ENCODE peak calls at places on chromosomes 5 and 9, in five cellular contexts. S is esophagus squamous epithelium, Q is left ventricle myocardium inferior, L is cardiac fibroblast, K is body of pancreas. T is an unnamed sample.

GRCh38 chr5:117872798-117873368 is 1115.5 kb downstream of the DTWD2 start:
- DNase-seq in S (no peak), K (no peak), L (no peak), Q (no peak), T (no peak)

GRCh38 chr9:29200650-29201049 is 1627.4 kb upstream of the C9orf72 start:
- DNase-seq in Q (no peak), S (no peak), L (no peak), K (no peak), T (no peak)

GRCh38 chr5:37005946-37006540 is 129.5 kb downstream of the NIPBL start:
- DNase-seq in S (no peak), L (peak), K (no peak), Q (no peak), T (peak)

GRCh38 chr9:113156880-113157279 is 6.1 kb downstream of the SLC31A2 start:
- DNase-seq in L (no peak), S (no peak), Q (no peak), K (no peak), T (no peak)

GRCh38 chr5:142688278-142688677 is 2.4 kb upstream of the FGF1 start:
- DNase-seq in K (no peak), L (no peak), S (no peak), Q (no peak), T (no peak)

GRCh38 chr5:101482931-101483330 is 579.8 kb upstream of the ST8SIA4 start:
- DNase-seq in L (no peak), Q (no peak), K (no peak), S (no peak), T (no peak)

GRCh38 chr5:168086104-168086610 is 205.3 kb upstream of the WWC1 start:
- DNase-seq in S (no peak), K (peak), L (no peak), Q (no peak), T (no peak)

GRCh38 chr9:133371261-133371711 is 4.6 kb downstream of the SURF4 start:
- DNase-seq in S (no peak), K (no peak), L (no peak), Q (no peak), T (no peak)

GRCh38 chr5:145718956-145719355 is 116.2 kb downstream of the PRELID2 start:
- DNase-seq in L (peak), Q (no peak), S (no peak), K (no peak), T (no peak)

GRCh38 chr5:31194892-31195291 is 1.4 kb downstream of the CDH6 start:
- DNase-seq in S (no peak), Q (no peak), L (peak), K (no peak), T (no peak)

GRCh38 chr9:14345586-14346237 is 31.8 kb upstream of the NFIB start:
- DNase-seq in S (no peak), L (no peak), Q (no peak), K (no peak), T (no peak)

GRCh38 chr9:81473206-81473605 is 216.1 kb downstream of the TLE1 start:
- DNase-seq in Q (no peak), S (no peak), K (no peak), L (no peak), T (no peak)

GRCh38 chr9:137319434-137319975 is 17.4 kb upstream of the NRARP start:
- DNase-seq in S (no peak), K (no peak), Q (peak), L (no peak), T (no peak)

GRCh38 chr5:157381746-157382145 is 78.3 kb upstream of the NIPAL4 start:
- DNase-seq in L (no peak), K (no peak), Q (no peak), S (no peak), T (no peak)

GRCh38 chr5:136202800-136203199 is 9.8 kb upstream of the SMIM32 start:
- DNase-seq in L (no peak), S (no peak), K (no peak), Q (no peak), T (no peak)

GRCh38 chr9:34707130-34707529 is 2.8 kb downstream of the CCL21 start:
- DNase-seq in K (no peak), L (no peak), Q (no peak), S (no peak), T (no peak)

GRCh38 chr9:135326633-135327152 is 152.9 kb upstream of the PPP1R26 start:
- DNase-seq in S (no peak), K (no peak), Q (no peak), L (no peak), T (no peak)

GRCh38 chr5:140631831-140632365 is 1.1 kb downstream of the CD14 start:
- DNase-seq in S (no peak), Q (no peak), K (peak), L (no peak), T (no peak)

GRCh38 chr9:107340920-107341632 is 58.0 kb downstream of the RAD23B start:
- DNase-seq in K (peak), S (peak), Q (peak), L (peak), T (peak)

GRCh38 chr9:107141967-107142366 is 141.1 kb upstream of the RAD23B start:
- DNase-seq in L (peak), Q (no peak), S (no peak), K (no peak), T (peak)

GRCh38 chr5:146878471-146879172 is at the start of gene PPP2R2B:
- DNase-seq in L (peak), Q (peak), K (peak), S (no peak), T (no peak)

GRCh38 chr5:97162045-97162444 is 19.6 kb upstream of the LIX1 start:
- DNase-seq in Q (no peak), L (peak), K (peak), S (no peak), T (peak)

GRCh38 chr9:101738566-101739183 is at the start of gene GRIN3A:
- DNase-seq in L (peak), Q (peak), K (peak), S (no peak), T (no peak)

GRCh38 chr5:56456002-56456401 is 222.9 kb upstream of the ANKRD55 start:
- DNase-seq in Q (no peak), K (no peak), S (no peak), L (peak), T (no peak)

GRCh38 chr5:37120270-37120669 is 128.9 kb downstream of the CPLANE1 start:
- DNase-seq in S (no peak), Q (no peak), L (no peak), K (no peak), T (no peak)

GRCh38 chr5:136054133-136054996 is 25.6 kb downstream of the TGFBI start:
- DNase-seq in L (no peak), S (no peak), Q (no peak), K (no peak), T (no peak)

GRCh38 chr9:115810166-115810565 is 343.4 kb upstream of the PAPPA start:
- DNase-seq in S (no peak), L (peak), Q (no peak), K (no peak), T (no peak)

GRCh38 chr9:17531642-17532254 is 47.1 kb upstream of the SH3GL2 start:
- DNase-seq in L (peak), Q (no peak), K (peak), S (no peak), T (peak)

GRCh38 chr9:134993996-134994720 is 76.4 kb upstream of the FCN1 start:
- DNase-seq in Q (no peak), K (no peak), L (no peak), S (no peak), T (no peak)

GRCh38 chr9:34001951-34002350 is 46.7 kb downstream of the UBAP2 start:
- DNase-seq in L (no peak), S (no peak), Q (no peak), K (no peak), T (no peak)

GRCh38 chr5:168881427-168882149 is 302.4 kb upstream of the PANK3 start:
- DNase-seq in Q (no peak), S (no peak), K (no peak), L (peak), T (peak)

GRCh38 chr9:125889524-125890473 is 142.6 kb downstream of the PBX3 start:
- DNase-seq in L (peak), K (peak), Q (peak), S (no peak), T (peak)

GRCh38 chr9:123069010-123069481 is 35.6 kb downstream of the GPR21 start:
- DNase-seq in S (no peak), K (no peak), Q (no peak), L (peak), T (no peak)

GRCh38 chr9:5448016-5448415 is 2.3 kb upstream of the CD274 start:
- DNase-seq in Q (no peak), L (no peak), S (no peak), K (no peak), T (peak)

GRCh38 chr9:138119202-138120027 is 241.8 kb downstream of the CACNA1B start:
- DNase-seq in L (no peak), K (no peak), S (no peak), Q (no peak), T (no peak)

GRCh38 chr9:116323012-116323411 is 169.4 kb downstream of the PAPPA start:
- DNase-seq in S (no peak), Q (no peak), K (no peak), L (no peak), T (no peak)

GRCh38 chr9:133880851-133881634 is 111.1 kb downstream of the VAV2 start:
- DNase-seq in S (no peak), Q (no peak), K (peak), L (no peak), T (no peak)

DNA sequence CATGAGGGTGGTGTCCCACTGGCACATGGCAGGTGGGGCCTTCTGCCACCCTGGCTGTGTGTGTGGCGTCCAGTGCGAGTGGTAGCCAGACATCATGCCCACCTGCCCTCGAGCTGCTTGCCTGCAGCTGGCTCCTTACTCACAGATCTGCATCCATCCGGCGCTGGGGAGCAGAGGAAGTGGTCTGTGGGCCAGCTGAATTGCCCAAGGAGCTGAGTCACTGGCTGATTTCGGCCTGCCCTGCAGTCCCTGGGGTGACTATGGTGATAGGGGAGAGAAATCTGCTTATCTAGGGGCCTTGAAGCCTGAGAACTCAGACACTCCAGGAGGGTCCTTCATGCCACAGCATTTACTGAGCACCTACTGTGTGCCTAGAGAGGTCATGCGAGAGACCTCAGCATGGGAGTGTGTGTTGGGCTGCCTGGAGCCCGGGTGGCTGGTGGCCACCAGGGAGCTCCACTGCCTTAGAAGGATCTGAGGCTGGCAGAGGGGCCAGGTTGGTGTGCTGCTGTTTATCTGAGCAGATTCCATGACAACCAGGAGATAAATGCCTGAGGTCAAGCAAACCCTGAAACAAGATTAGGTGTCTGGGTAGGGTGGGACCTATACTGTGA is 57.1 kb downstream of the SLC22A5 start:
- DNase-seq in L (peak), S (peak), Q (peak), K (peak), T (peak)
- TF ChIP-seq CTCF in L (peak), S (no peak), Q (peak), K (peak), T (peak)

DNA sequence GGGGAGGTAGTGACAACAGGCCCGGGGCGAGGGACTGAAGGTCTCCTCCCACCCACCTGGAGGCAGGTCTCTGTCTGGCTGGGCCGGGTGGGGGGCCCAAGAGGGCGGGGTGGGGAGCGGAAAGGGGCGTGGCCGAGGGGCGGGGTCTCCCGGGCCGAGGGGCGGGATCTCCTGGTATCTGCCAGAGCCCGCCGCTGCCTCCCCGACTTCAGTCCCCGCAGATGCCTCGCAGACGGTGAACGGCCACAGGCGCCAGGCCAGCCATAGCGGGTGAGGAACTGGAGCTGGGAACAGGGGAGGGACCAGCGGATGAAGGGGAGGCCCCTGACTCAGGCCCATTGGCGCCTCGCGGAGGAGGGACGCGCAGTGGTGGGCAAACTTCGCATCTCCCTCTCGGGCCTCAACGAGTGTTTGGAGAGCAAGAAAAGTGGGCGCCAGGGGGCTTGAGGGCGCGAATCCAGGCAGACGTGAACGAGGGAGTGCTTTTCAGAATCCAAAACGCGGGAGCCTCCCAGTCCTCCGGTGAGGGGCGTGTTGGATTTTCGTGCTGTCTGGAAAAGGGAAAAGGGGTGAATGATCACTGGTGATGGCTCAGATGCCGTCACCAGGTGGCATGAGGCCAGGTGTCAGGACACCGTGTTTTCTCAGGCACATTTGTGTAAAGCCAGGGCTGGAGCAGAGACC is at the start of gene ADGRD2:
- DNase-seq in S (no peak), L (peak), Q (no peak), K (peak), T (no peak)
- H3K4me3 ChIP-seq in S (no peak), L (no peak), Q (peak), K (no peak), T (no peak)

DNA sequence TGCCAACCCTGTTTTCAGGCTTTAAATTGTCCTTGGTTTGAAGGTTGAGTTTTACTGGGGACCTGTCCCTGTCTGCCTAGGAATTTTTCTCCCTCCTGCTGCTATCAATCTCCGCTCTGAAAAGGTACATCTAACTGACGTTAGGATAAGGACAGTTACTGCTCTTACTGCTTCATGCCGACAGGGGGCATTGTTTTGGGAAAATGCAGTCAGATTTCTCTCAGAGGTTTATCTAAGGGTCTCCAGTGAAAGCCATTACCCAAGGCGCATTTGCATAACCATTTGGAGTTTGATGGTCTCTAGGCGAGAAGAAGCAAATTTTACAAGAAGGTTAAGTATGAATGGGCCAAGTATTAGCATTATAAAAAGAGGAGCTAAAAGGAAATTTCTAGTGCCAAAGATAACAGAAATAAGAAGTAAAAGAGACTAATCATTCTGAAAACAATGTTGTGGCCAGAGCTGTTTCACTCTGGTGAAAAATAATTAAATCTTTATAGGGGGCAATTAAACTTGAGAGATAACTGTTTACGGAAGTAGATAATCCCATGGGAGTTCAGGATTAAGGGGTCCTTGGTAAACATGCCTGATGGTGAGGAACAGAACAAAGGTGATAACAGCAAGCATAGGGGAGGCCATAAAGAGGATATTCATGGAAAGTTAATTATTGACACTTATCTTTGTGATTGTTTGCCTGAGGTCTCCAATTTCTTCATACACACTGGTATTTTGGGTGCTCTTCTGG is 605.0 kb downstream of the MTRR start:
- DNase-seq in K (no peak), Q (no peak), L (no peak), S (no peak), T (no peak)
- TF ChIP-seq CTCF in K (no peak), Q (no peak), L (peak), S (no peak), T (no peak)

GRCh38 chr9:1096155-1096964 is 46.2 kb downstream of the DMRT2 start:
- DNase-seq in K (no peak), Q (no peak), L (no peak), S (no peak), T (no peak)

GRCh38 chr9:1100192-1100591 is 50.0 kb downstream of the DMRT2 start:
- DNase-seq in Q (no peak), L (no peak), K (no peak), S (no peak), T (no peak)

GRCh38 chr9:1098551-1098950 is 48.4 kb downstream of the DMRT2 start:
- DNase-seq in L (no peak), Q (no peak), S (no peak), K (no peak), T (no peak)

GRCh38 chr9:1102010-1102712 is 52.0 kb downstream of the DMRT2 start:
- DNase-seq in K (no peak), S (no peak), Q (no peak), L (no peak), T (no peak)

DNA sequence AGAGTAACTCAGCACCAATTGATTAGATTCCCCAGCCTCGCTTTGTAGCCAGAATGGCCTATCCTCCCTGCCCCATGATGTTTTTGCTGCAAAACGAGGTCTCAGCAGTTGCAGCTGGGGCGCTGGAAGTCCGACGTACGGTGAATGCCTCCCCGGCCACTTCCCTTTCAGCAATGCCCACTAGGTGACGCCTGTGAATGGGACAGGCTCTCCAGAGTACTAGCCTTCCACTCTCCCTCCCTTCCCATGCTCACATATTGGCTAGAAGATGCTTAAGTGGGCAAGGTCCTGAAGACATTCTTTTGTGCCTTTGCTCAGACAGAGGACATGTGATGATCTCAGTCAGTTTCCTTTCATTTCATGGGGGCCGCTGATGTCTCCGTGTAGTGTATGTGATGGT is 50.8 kb downstream of the DMRT2 start:
- DNase-seq in S (no peak), L (peak), K (peak), Q (peak), T (peak)
- H3K4me3 ChIP-seq in S (no peak), L (no peak), K (no peak), Q (no peak), T (no peak)

GRCh38 chr5:43313035-43313853 is at the start of gene HMGCS1:
- DNase-seq in S (peak), L (peak), K (peak), Q (peak), T (peak)
- TF ChIP-seq CTCF in S (no peak), L (peak), K (peak), Q (peak), T (no peak)

DNA sequence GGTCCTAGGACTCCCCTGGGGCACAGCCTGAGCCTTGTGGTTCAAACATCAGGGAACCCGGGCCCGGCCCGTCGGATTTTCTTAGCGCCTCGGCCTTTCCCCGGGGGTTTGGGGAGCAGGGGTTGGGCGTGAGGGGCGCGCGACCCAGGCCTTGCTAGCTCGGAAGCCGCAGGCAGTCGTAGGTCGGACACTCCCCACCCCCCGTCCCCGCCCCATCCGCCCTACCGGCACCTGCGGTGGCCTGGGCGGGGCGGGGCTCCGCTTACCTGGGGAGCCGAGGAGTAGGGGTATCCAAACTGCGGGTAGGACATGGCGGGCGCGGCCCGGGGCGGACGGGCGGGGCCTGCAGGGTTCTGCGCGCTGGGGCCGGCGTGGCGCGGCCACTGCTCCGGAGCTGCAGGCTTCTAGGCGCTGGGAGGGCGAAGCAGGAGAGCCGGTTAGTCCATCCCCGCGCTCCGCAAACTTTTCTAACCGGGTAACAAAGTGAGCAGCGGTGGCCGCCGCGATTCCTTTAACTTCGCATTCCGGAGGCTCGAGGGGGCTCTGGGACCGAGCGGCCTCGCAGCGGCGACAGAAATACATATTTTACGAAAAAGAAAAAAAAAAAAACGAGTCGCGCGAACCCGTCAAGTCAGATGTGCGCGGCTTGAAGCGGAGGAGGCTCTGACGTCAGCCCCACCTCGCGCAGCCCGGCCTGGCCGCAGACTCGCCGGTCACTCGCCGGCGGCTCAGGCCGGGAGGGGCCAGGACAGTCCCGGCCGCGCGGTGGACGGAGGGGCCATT is at the start of gene IRX4:
- DNase-seq in S (no peak), K (no peak), L (peak), Q (no peak), T (no peak)
- H3K4me3 ChIP-seq in S (peak), K (peak), L (peak), Q (peak), T (no peak)

DNA sequence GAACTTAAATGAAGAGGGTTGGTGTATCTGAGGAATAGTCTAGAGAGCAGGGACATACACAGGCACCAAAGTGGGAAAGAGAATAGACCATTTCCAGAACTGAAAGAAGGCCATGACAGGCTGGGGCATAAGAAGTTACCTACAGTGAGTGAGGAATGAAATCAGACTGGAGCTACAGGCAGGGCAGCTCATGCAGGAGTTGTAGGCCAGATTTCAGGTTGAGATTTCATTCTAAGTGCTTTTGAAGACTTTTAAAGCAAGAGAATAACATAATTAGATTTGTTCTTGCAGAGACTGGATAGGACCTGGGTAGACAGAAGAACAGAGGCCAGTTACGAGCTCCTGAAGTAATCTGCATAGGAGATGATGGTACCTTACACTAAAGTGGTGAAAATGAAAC is 280.8 kb downstream of the KIAA0825 start:
- DNase-seq in Q (no peak), S (no peak), K (no peak), L (no peak), T (no peak)
- TF ChIP-seq CTCF in Q (no peak), S (no peak), K (no peak), L (no peak), T (no peak)

GRCh38 chr9:129697956-129698757 is 32.7 kb downstream of the PRRX2 start:
- DNase-seq in S (no peak), K (peak), Q (peak), L (no peak), T (no peak)
- H3K4me3 ChIP-seq in S (peak), K (no peak), Q (peak), L (peak), T (no peak)

T was measured in GM12865.